ENCODE peak calls at places on chromosome 20, in four cellular contexts. Q is HCT116, Y is HepG2, O is K562. K is an unnamed sample.

GRCh38 chr20:48401359-48401758 is 426.4 kb downstream of the PREX1 start:
- DNase-seq in Q (no peak), Y (no peak), O (no peak), K (no peak)

GRCh38 chr20:34426026-34426425 is 63.0 kb downstream of the ITCH start:
- DNase-seq in Q (no peak), Y (no peak), O (no peak), K (no peak)

GRCh38 chr20:13173201-13173600 is 47.9 kb upstream of the ISM1 start:
- DNase-seq in Q (no peak), Y (no peak), O (no peak), K (no peak)

GRCh38 chr20:49276895-49277785 is 717 bp downstream of the ZNFX1 start:
- DNase-seq in Q (no peak), Y (no peak), O (peak), K (no peak)

GRCh38 chr20:56554869-56555268 is 21.8 kb downstream of the FAM209B start:
- DNase-seq in Q (peak), Y (peak), O (peak), K (peak)

GRCh38 chr20:16018881-16019280 is 554.4 kb downstream of the KIF16B start:
- DNase-seq in Q (no peak), Y (no peak), O (no peak), K (no peak)

GRCh38 chr20:3121955-3122610 is 37.6 kb upstream of the AVP start:
- DNase-seq in Q (no peak), Y (no peak), O (no peak), K (no peak)

GRCh38 chr20:25588491-25588890 is 3.2 kb upstream of the NINL start:
- DNase-seq in Q (no peak), Y (no peak), O (no peak), K (no peak)

GRCh38 chr20:46803446-46804020 is 91.1 kb upstream of the EYA2 start:
- DNase-seq in Q (no peak), Y (no peak), O (no peak), K (no peak)

GRCh38 chr20:35768731-35769664 is 2.8 kb upstream of the PHF20 start:
- DNase-seq in Q (peak), Y (peak), O (peak), K (peak)

GRCh38 chr20:6668546-6668945 is 98.9 kb upstream of the BMP2 start:
- DNase-seq in Q (no peak), Y (no peak), O (no peak), K (no peak)
- TF ChIP-seq TCF7L2 in Q (no peak), Y (no peak), O (no peak), K (no peak)

GRCh38 chr20:22312744-22313346 is 271.5 kb downstream of the FOXA2 start:
- DNase-seq in Q (peak), Y (peak), O (peak), K (peak)
- TF ChIP-seq TCF7L2 in Q (no peak), Y (no peak), O (no peak), K (no peak)

GRCh38 chr20:41276317-41276751 is 41.2 kb downstream of the ZHX3 start:
- DNase-seq in Q (no peak), Y (no peak), O (no peak), K (no peak)
- TF ChIP-seq TCF7L2 in Q (no peak), Y (no peak), O (no peak), K (no peak)

DNA sequence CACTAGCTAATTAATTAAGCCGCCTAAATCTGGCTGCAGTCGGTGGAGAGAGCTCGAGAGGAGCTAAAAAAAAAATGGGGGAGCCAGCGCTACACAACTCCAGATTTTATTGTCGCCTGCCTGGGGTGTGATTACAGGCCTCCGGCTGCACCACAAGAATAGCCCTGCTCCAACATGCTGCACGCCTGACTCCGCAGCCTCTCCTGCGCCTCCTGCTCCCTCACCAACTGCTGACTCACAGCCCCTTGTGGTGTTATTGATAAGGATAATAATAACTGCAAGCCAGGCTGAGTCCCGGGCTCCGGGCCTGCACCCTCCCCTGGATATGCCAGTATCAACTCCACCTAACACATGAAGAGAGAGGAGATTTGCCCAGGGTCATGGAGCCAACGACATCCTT is 16.8 kb downstream of the SIRPA start:
- DNase-seq in Q (no peak), Y (no peak), O (peak), K (no peak)
- TF ChIP-seq TCF7L2 in Q (no peak), Y (no peak), O (no peak), K (no peak)

DNA sequence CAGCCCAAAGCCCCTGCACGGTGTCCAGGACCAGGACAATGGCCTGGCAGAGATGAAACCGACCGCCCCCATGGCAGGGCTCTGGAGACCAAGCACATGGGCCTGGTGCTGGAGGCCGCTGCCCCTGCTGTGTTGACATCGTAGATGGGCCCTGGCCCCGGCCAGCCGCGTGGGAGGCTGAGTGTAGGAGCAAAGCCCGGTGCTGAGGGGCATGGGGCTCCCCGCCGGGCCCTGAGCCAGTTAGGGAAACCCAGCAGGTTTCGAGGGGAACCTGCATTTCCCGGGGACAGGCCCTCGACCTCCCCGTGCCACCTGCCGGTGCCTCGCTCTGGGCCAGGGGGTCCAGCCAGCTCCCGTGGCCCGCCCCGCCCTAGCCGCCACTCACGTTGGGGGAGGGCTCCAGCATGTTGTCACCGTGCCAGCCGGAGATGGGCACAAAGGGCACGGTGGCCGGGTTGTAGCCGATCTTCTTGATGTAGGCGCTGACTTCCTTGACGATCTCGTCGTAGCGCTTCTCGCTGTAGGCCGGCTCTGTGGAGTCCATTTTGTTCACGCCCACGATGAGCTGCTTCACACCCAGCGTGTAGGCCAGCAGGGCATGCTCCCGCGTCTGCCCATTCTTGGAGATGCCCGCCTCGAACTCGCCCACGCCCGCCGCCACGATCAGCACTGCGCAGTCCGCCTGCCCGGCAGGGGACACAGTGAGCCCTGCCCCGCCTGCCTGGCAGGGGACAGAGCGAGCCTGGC is 4.3 kb downstream of the EEF1A2 start:
- DNase-seq in Q (no peak), Y (no peak), O (no peak), K (no peak)
- TF ChIP-seq TCF7L2 in Q (no peak), Y (no peak), O (no peak), K (no peak)

GRCh38 chr20:45751714-45752113 is 29.6 kb downstream of the SPINT4 start:
- DNase-seq in Q (no peak), Y (no peak), O (no peak), K (no peak)
- TF ChIP-seq TCF7L2 in Q (no peak), Y (no peak), O (no peak), K (no peak)

K was measured in Panc1.